ENCODE peak calls at places on chromosome 1, in eight cellular contexts. N is ovary; V is putamen; H is K562; D is GM12892; A is activated naive CD4-positive, alpha-beta T cell treated with anti-CD3 and anti-CD28 coated beads for 36 hours; X is GM18507; T is activated CD8-positive, alpha-beta memory T cell treated with anti-CD3 and anti-CD28 coated beads for 4 hours. R is an unnamed sample.

GRCh38 chr1:54356680-54357147 is 49.5 kb downstream of the SSBP3 start:
- DNase-seq in N (no peak), V (no peak), H (no peak), D (peak; percentile 33), A (peak; percentile 78), X (no peak), T (no peak), R (no peak)

GRCh38 chr1:112925015-112925414 is 31.0 kb downstream of the SLC16A1 start:
- DNase-seq in N (no peak), V (no peak), H (no peak), D (no peak), A (no peak), X (no peak), T (no peak), R (no peak)

GRCh38 chr1:230222678-230223077 is 155.6 kb downstream of the GALNT2 start:
- DNase-seq in N (no peak), V (no peak), H (no peak), D (no peak), A (no peak), X (no peak), T (no peak), R (no peak)

GRCh38 chr1:243421784-243422183 is 165.9 kb downstream of the SDCCAG8 start:
- DNase-seq in N (peak; percentile 59), V (peak; percentile 74), H (peak; percentile 58), D (no peak), A (peak; percentile 77), X (no peak), T (peak; percentile 22), R (no peak)

GRCh38 chr1:228852511-228853088 is 117.3 kb downstream of the RHOU start:
- DNase-seq in N (no peak), V (no peak), H (no peak), D (no peak), A (no peak), X (no peak), T (no peak), R (no peak)

GRCh38 chr1:21567241-21568005 is 58.2 kb downstream of the ALPL start:
- DNase-seq in N (no peak), V (no peak), H (no peak), D (no peak), A (no peak), X (no peak), T (no peak), R (no peak)

GRCh38 chr1:219220945-219221344 is 47.3 kb downstream of the LYPLAL1 start:
- DNase-seq in N (no peak), V (no peak), H (no peak), D (peak; percentile 3), A (no peak), X (no peak), T (no peak), R (no peak)

GRCh38 chr1:185789846-185790735 is 55.9 kb downstream of the HMCN1 start:
- DNase-seq in N (no peak), V (no peak), H (no peak), D (no peak), A (no peak), X (no peak), T (no peak), R (no peak)